ENCODE peak calls at places on chromosomes 12 and 14, in five cellular contexts. One of them, this sample, is unnamed.

GRCh38 chr14:54877015-54877702 is 25.5 kb downstream of the GCH1 start:
- DNase-seq in activated T-cell treated with anti-CD3 and anti-CD28 coated beads, Interleukin-2, amount 50 U/mL, for 4 hours: no peak
- DNase-seq in GM12891: no peak
- DNase-seq in activated naive CD4-positive, alpha-beta T cell treated with anti-CD3 and anti-CD28 coated beads, Interleukin-2, amount 50 U/mL, for 72 hours: no peak
- DNase-seq in non-pigmented ciliary epithelial cell: no peak
- DNase-seq in this sample: no peak

GRCh38 chr12:78442454-78442801 is 422.1 kb upstream of the SYT1 start:
- DNase-seq in activated T-cell treated with anti-CD3 and anti-CD28 coated beads, Interleukin-2, amount 50 U/mL, for 4 hours: no peak
- DNase-seq in GM12891: no peak
- DNase-seq in activated naive CD4-positive, alpha-beta T cell treated with anti-CD3 and anti-CD28 coated beads, Interleukin-2, amount 50 U/mL, for 72 hours: no peak
- DNase-seq in non-pigmented ciliary epithelial cell: no peak
- DNase-seq in this sample: no peak

GRCh38 chr14:63996575-63997220 is 143.9 kb downstream of the SYNE2 start:
- DNase-seq in activated T-cell treated with anti-CD3 and anti-CD28 coated beads, Interleukin-2, amount 50 U/mL, for 4 hours: no peak
- DNase-seq in GM12891: no peak
- DNase-seq in activated naive CD4-positive, alpha-beta T cell treated with anti-CD3 and anti-CD28 coated beads, Interleukin-2, amount 50 U/mL, for 72 hours: no peak
- DNase-seq in non-pigmented ciliary epithelial cell: no peak
- DNase-seq in this sample: no peak

GRCh38 chr12:108131657-108132126 is 2.6 kb downstream of the WSCD2 start:
- DNase-seq in activated T-cell treated with anti-CD3 and anti-CD28 coated beads, Interleukin-2, amount 50 U/mL, for 4 hours: no peak
- DNase-seq in GM12891: no peak
- DNase-seq in activated naive CD4-positive, alpha-beta T cell treated with anti-CD3 and anti-CD28 coated beads, Interleukin-2, amount 50 U/mL, for 72 hours: no peak
- DNase-seq in non-pigmented ciliary epithelial cell: no peak
- DNase-seq in this sample: no peak

GRCh38 chr12:50188280-50188781 is 21.2 kb upstream of the CERS5 start:
- DNase-seq in activated T-cell treated with anti-CD3 and anti-CD28 coated beads, Interleukin-2, amount 50 U/mL, for 4 hours: no peak
- DNase-seq in GM12891: no peak
- DNase-seq in activated naive CD4-positive, alpha-beta T cell treated with anti-CD3 and anti-CD28 coated beads, Interleukin-2, amount 50 U/mL, for 72 hours: no peak
- DNase-seq in non-pigmented ciliary epithelial cell: no peak
- DNase-seq in this sample: no peak

GRCh38 chr12:67086116-67086515 is 183.0 kb upstream of the CAND1 start:
- DNase-seq in activated T-cell treated with anti-CD3 and anti-CD28 coated beads, Interleukin-2, amount 50 U/mL, for 4 hours: no peak
- DNase-seq in GM12891: no peak
- DNase-seq in activated naive CD4-positive, alpha-beta T cell treated with anti-CD3 and anti-CD28 coated beads, Interleukin-2, amount 50 U/mL, for 72 hours: no peak
- DNase-seq in non-pigmented ciliary epithelial cell: no peak
- DNase-seq in this sample: no peak

GRCh38 chr12:45675534-45675933 is 54.0 kb upstream of the ARID2 start:
- DNase-seq in activated T-cell treated with anti-CD3 and anti-CD28 coated beads, Interleukin-2, amount 50 U/mL, for 4 hours: no peak
- DNase-seq in GM12891: no peak
- DNase-seq in activated naive CD4-positive, alpha-beta T cell treated with anti-CD3 and anti-CD28 coated beads, Interleukin-2, amount 50 U/mL, for 72 hours: no peak
- DNase-seq in non-pigmented ciliary epithelial cell: no peak
- DNase-seq in this sample: no peak

GRCh38 chr12:44379827-44380226 is 496.3 kb downstream of the NELL2 start:
- DNase-seq in activated T-cell treated with anti-CD3 and anti-CD28 coated beads, Interleukin-2, amount 50 U/mL, for 4 hours: no peak
- DNase-seq in GM12891: no peak
- DNase-seq in activated naive CD4-positive, alpha-beta T cell treated with anti-CD3 and anti-CD28 coated beads, Interleukin-2, amount 50 U/mL, for 72 hours: no peak
- DNase-seq in non-pigmented ciliary epithelial cell: no peak
- DNase-seq in this sample: no peak

GRCh38 chr12:96093543-96094196 is 58.3 kb upstream of the LTA4H start:
- DNase-seq in activated T-cell treated with anti-CD3 and anti-CD28 coated beads, Interleukin-2, amount 50 U/mL, for 4 hours: no peak
- DNase-seq in GM12891: no peak
- DNase-seq in activated naive CD4-positive, alpha-beta T cell treated with anti-CD3 and anti-CD28 coated beads, Interleukin-2, amount 50 U/mL, for 72 hours: no peak
- DNase-seq in non-pigmented ciliary epithelial cell: no peak
- DNase-seq in this sample: no peak

GRCh38 chr12:104243551-104243950 is 28.0 kb downstream of the TXNRD1 start:
- DNase-seq in activated T-cell treated with anti-CD3 and anti-CD28 coated beads, Interleukin-2, amount 50 U/mL, for 4 hours: no peak
- DNase-seq in GM12891: no peak
- DNase-seq in activated naive CD4-positive, alpha-beta T cell treated with anti-CD3 and anti-CD28 coated beads, Interleukin-2, amount 50 U/mL, for 72 hours: no peak
- DNase-seq in non-pigmented ciliary epithelial cell: no peak
- DNase-seq in this sample: no peak

GRCh38 chr14:104750658-104751057 is 2.3 kb upstream of the SIVA1 start:
- DNase-seq in activated T-cell treated with anti-CD3 and anti-CD28 coated beads, Interleukin-2, amount 50 U/mL, for 4 hours: no peak
- DNase-seq in GM12891: no peak
- DNase-seq in activated naive CD4-positive, alpha-beta T cell treated with anti-CD3 and anti-CD28 coated beads, Interleukin-2, amount 50 U/mL, for 72 hours: no peak
- DNase-seq in non-pigmented ciliary epithelial cell: no peak
- DNase-seq in this sample: no peak

GRCh38 chr14:102164241-102164641 is 24.5 kb downstream of the WDR20 start:
- DNase-seq in activated T-cell treated with anti-CD3 and anti-CD28 coated beads, Interleukin-2, amount 50 U/mL, for 4 hours: no peak
- DNase-seq in GM12891: no peak
- DNase-seq in activated naive CD4-positive, alpha-beta T cell treated with anti-CD3 and anti-CD28 coated beads, Interleukin-2, amount 50 U/mL, for 72 hours: no peak
- DNase-seq in non-pigmented ciliary epithelial cell: no peak
- DNase-seq in this sample: no peak

GRCh38 chr12:16385779-16386646 is 38.6 kb downstream of the MGST1 start:
- DNase-seq in activated T-cell treated with anti-CD3 and anti-CD28 coated beads, Interleukin-2, amount 50 U/mL, for 4 hours: no peak
- DNase-seq in GM12891: peak; percentile 1
- DNase-seq in activated naive CD4-positive, alpha-beta T cell treated with anti-CD3 and anti-CD28 coated beads, Interleukin-2, amount 50 U/mL, for 72 hours: no peak
- DNase-seq in non-pigmented ciliary epithelial cell: peak; percentile 34
- DNase-seq in this sample: no peak

GRCh38 chr14:29227631-29228030 is 461.0 kb downstream of the FOXG1 start:
- DNase-seq in activated T-cell treated with anti-CD3 and anti-CD28 coated beads, Interleukin-2, amount 50 U/mL, for 4 hours: no peak
- DNase-seq in GM12891: no peak
- DNase-seq in activated naive CD4-positive, alpha-beta T cell treated with anti-CD3 and anti-CD28 coated beads, Interleukin-2, amount 50 U/mL, for 72 hours: no peak
- DNase-seq in non-pigmented ciliary epithelial cell: no peak
- DNase-seq in this sample: no peak

GRCh38 chr12:100799770-100800169 is 5.2 kb downstream of the ANO4 start:
- DNase-seq in activated T-cell treated with anti-CD3 and anti-CD28 coated beads, Interleukin-2, amount 50 U/mL, for 4 hours: no peak
- DNase-seq in GM12891: no peak
- DNase-seq in activated naive CD4-positive, alpha-beta T cell treated with anti-CD3 and anti-CD28 coated beads, Interleukin-2, amount 50 U/mL, for 72 hours: no peak
- DNase-seq in non-pigmented ciliary epithelial cell: no peak
- DNase-seq in this sample: no peak

GRCh38 chr12:124361996-124362395 is 67.1 kb downstream of the RFLNA start:
- DNase-seq in activated T-cell treated with anti-CD3 and anti-CD28 coated beads, Interleukin-2, amount 50 U/mL, for 4 hours: no peak
- DNase-seq in GM12891: no peak
- DNase-seq in activated naive CD4-positive, alpha-beta T cell treated with anti-CD3 and anti-CD28 coated beads, Interleukin-2, amount 50 U/mL, for 72 hours: no peak
- DNase-seq in non-pigmented ciliary epithelial cell: no peak
- DNase-seq in this sample: no peak

GRCh38 chr12:89829434-89829975 is 120.9 kb upstream of the ATP2B1 start:
- DNase-seq in activated T-cell treated with anti-CD3 and anti-CD28 coated beads, Interleukin-2, amount 50 U/mL, for 4 hours: no peak
- DNase-seq in GM12891: no peak
- DNase-seq in activated naive CD4-positive, alpha-beta T cell treated with anti-CD3 and anti-CD28 coated beads, Interleukin-2, amount 50 U/mL, for 72 hours: no peak
- DNase-seq in non-pigmented ciliary epithelial cell: no peak
- DNase-seq in this sample: no peak

GRCh38 chr12:14716848-14717444 is 20.5 kb upstream of the GUCY2C start:
- DNase-seq in activated T-cell treated with anti-CD3 and anti-CD28 coated beads, Interleukin-2, amount 50 U/mL, for 4 hours: peak; percentile 27
- DNase-seq in GM12891: peak; percentile 14
- DNase-seq in activated naive CD4-positive, alpha-beta T cell treated with anti-CD3 and anti-CD28 coated beads, Interleukin-2, amount 50 U/mL, for 72 hours: no peak
- DNase-seq in non-pigmented ciliary epithelial cell: peak; percentile 3
- DNase-seq in this sample: no peak

GRCh38 chr12:126551882-126552281 is 1486.6 kb downstream of the AACS start:
- DNase-seq in activated T-cell treated with anti-CD3 and anti-CD28 coated beads, Interleukin-2, amount 50 U/mL, for 4 hours: no peak
- DNase-seq in GM12891: no peak
- DNase-seq in activated naive CD4-positive, alpha-beta T cell treated with anti-CD3 and anti-CD28 coated beads, Interleukin-2, amount 50 U/mL, for 72 hours: no peak
- DNase-seq in non-pigmented ciliary epithelial cell: no peak
- DNase-seq in this sample: no peak

GRCh38 chr12:67989184-67989965 is at the start of gene IFNG-AS1:
- DNase-seq in activated T-cell treated with anti-CD3 and anti-CD28 coated beads, Interleukin-2, amount 50 U/mL, for 4 hours: no peak
- DNase-seq in GM12891: no peak
- DNase-seq in activated naive CD4-positive, alpha-beta T cell treated with anti-CD3 and anti-CD28 coated beads, Interleukin-2, amount 50 U/mL, for 72 hours: no peak
- DNase-seq in non-pigmented ciliary epithelial cell: no peak
- DNase-seq in this sample: no peak

GRCh38 chr12:57888407-57889157 is 42.1 kb upstream of the CTDSP2 start:
- DNase-seq in activated T-cell treated with anti-CD3 and anti-CD28 coated beads, Interleukin-2, amount 50 U/mL, for 4 hours: peak; percentile 19
- DNase-seq in GM12891: no peak
- DNase-seq in activated naive CD4-positive, alpha-beta T cell treated with anti-CD3 and anti-CD28 coated beads, Interleukin-2, amount 50 U/mL, for 72 hours: no peak
- DNase-seq in non-pigmented ciliary epithelial cell: no peak
- DNase-seq in this sample: no peak

GRCh38 chr12:93128332-93128707 is 199.2 kb upstream of the EEA1 start:
- DNase-seq in activated T-cell treated with anti-CD3 and anti-CD28 coated beads, Interleukin-2, amount 50 U/mL, for 4 hours: no peak
- DNase-seq in GM12891: no peak
- DNase-seq in activated naive CD4-positive, alpha-beta T cell treated with anti-CD3 and anti-CD28 coated beads, Interleukin-2, amount 50 U/mL, for 72 hours: no peak
- DNase-seq in non-pigmented ciliary epithelial cell: no peak
- DNase-seq in this sample: no peak

GRCh38 chr14:64444984-64445845 is 20.1 kb upstream of the AKAP5 start:
- DNase-seq in activated T-cell treated with anti-CD3 and anti-CD28 coated beads, Interleukin-2, amount 50 U/mL, for 4 hours: peak; percentile 15
- DNase-seq in GM12891: peak; percentile 59
- DNase-seq in activated naive CD4-positive, alpha-beta T cell treated with anti-CD3 and anti-CD28 coated beads, Interleukin-2, amount 50 U/mL, for 72 hours: no peak
- DNase-seq in non-pigmented ciliary epithelial cell: peak; percentile 81
- DNase-seq in this sample: peak; percentile 64

GRCh38 chr12:115371711-115372110 is 687.7 kb upstream of the TBX3 start:
- DNase-seq in activated T-cell treated with anti-CD3 and anti-CD28 coated beads, Interleukin-2, amount 50 U/mL, for 4 hours: no peak
- DNase-seq in GM12891: no peak
- DNase-seq in activated naive CD4-positive, alpha-beta T cell treated with anti-CD3 and anti-CD28 coated beads, Interleukin-2, amount 50 U/mL, for 72 hours: no peak
- DNase-seq in non-pigmented ciliary epithelial cell: no peak
- DNase-seq in this sample: no peak

GRCh38 chr14:87000071-87000470 is 992.9 kb downstream of the GALC start:
- DNase-seq in activated T-cell treated with anti-CD3 and anti-CD28 coated beads, Interleukin-2, amount 50 U/mL, for 4 hours: no peak
- DNase-seq in GM12891: no peak
- DNase-seq in activated naive CD4-positive, alpha-beta T cell treated with anti-CD3 and anti-CD28 coated beads, Interleukin-2, amount 50 U/mL, for 72 hours: no peak
- DNase-seq in non-pigmented ciliary epithelial cell: no peak
- DNase-seq in this sample: no peak

GRCh38 chr14:72801381-72801812 is 92.5 kb downstream of the DPF3 start:
- DNase-seq in activated T-cell treated with anti-CD3 and anti-CD28 coated beads, Interleukin-2, amount 50 U/mL, for 4 hours: no peak
- DNase-seq in GM12891: no peak
- DNase-seq in activated naive CD4-positive, alpha-beta T cell treated with anti-CD3 and anti-CD28 coated beads, Interleukin-2, amount 50 U/mL, for 72 hours: no peak
- DNase-seq in non-pigmented ciliary epithelial cell: peak; percentile 96
- DNase-seq in this sample: no peak

GRCh38 chr12:130483616-130484180 is 146.0 kb downstream of the PIWIL1 start:
- DNase-seq in activated T-cell treated with anti-CD3 and anti-CD28 coated beads, Interleukin-2, amount 50 U/mL, for 4 hours: no peak
- DNase-seq in GM12891: no peak
- DNase-seq in activated naive CD4-positive, alpha-beta T cell treated with anti-CD3 and anti-CD28 coated beads, Interleukin-2, amount 50 U/mL, for 72 hours: no peak
- DNase-seq in non-pigmented ciliary epithelial cell: no peak
- DNase-seq in this sample: no peak

GRCh38 chr14:98229676-98230366 is 1042.2 kb downstream of the BCL11B start:
- DNase-seq in activated T-cell treated with anti-CD3 and anti-CD28 coated beads, Interleukin-2, amount 50 U/mL, for 4 hours: no peak
- DNase-seq in GM12891: no peak
- DNase-seq in activated naive CD4-positive, alpha-beta T cell treated with anti-CD3 and anti-CD28 coated beads, Interleukin-2, amount 50 U/mL, for 72 hours: no peak
- DNase-seq in non-pigmented ciliary epithelial cell: no peak
- DNase-seq in this sample: no peak

GRCh38 chr12:104670439-104671406 is 214.0 kb downstream of the CHST11 start:
- DNase-seq in activated T-cell treated with anti-CD3 and anti-CD28 coated beads, Interleukin-2, amount 50 U/mL, for 4 hours: no peak
- DNase-seq in GM12891: no peak
- DNase-seq in activated naive CD4-positive, alpha-beta T cell treated with anti-CD3 and anti-CD28 coated beads, Interleukin-2, amount 50 U/mL, for 72 hours: no peak
- DNase-seq in non-pigmented ciliary epithelial cell: no peak
- DNase-seq in this sample: no peak

GRCh38 chr12:47907851-47908454 is 3.2 kb upstream of the VDR start:
- DNase-seq in activated T-cell treated with anti-CD3 and anti-CD28 coated beads, Interleukin-2, amount 50 U/mL, for 4 hours: no peak
- DNase-seq in GM12891: no peak
- DNase-seq in activated naive CD4-positive, alpha-beta T cell treated with anti-CD3 and anti-CD28 coated beads, Interleukin-2, amount 50 U/mL, for 72 hours: no peak
- DNase-seq in non-pigmented ciliary epithelial cell: no peak
- DNase-seq in this sample: no peak

GRCh38 chr12:76247026-76247688 is 101.1 kb downstream of the BBS10 start:
- DNase-seq in activated T-cell treated with anti-CD3 and anti-CD28 coated beads, Interleukin-2, amount 50 U/mL, for 4 hours: no peak
- DNase-seq in GM12891: no peak
- DNase-seq in activated naive CD4-positive, alpha-beta T cell treated with anti-CD3 and anti-CD28 coated beads, Interleukin-2, amount 50 U/mL, for 72 hours: no peak
- DNase-seq in non-pigmented ciliary epithelial cell: no peak
- DNase-seq in this sample: no peak

GRCh38 chr14:100547633-100548294 is 39.5 kb downstream of the BEGAIN start:
- DNase-seq in activated T-cell treated with anti-CD3 and anti-CD28 coated beads, Interleukin-2, amount 50 U/mL, for 4 hours: no peak
- DNase-seq in GM12891: no peak
- DNase-seq in activated naive CD4-positive, alpha-beta T cell treated with anti-CD3 and anti-CD28 coated beads, Interleukin-2, amount 50 U/mL, for 72 hours: no peak
- DNase-seq in non-pigmented ciliary epithelial cell: no peak
- DNase-seq in this sample: no peak

GRCh38 chr12:78617683-78618082 is 246.9 kb upstream of the SYT1 start:
- DNase-seq in activated T-cell treated with anti-CD3 and anti-CD28 coated beads, Interleukin-2, amount 50 U/mL, for 4 hours: no peak
- DNase-seq in GM12891: no peak
- DNase-seq in activated naive CD4-positive, alpha-beta T cell treated with anti-CD3 and anti-CD28 coated beads, Interleukin-2, amount 50 U/mL, for 72 hours: no peak
- DNase-seq in non-pigmented ciliary epithelial cell: no peak
- DNase-seq in this sample: no peak

GRCh38 chr14:94345344-94346072 is 22.4 kb upstream of the SERPINA6 start:
- DNase-seq in activated T-cell treated with anti-CD3 and anti-CD28 coated beads, Interleukin-2, amount 50 U/mL, for 4 hours: no peak
- DNase-seq in GM12891: no peak
- DNase-seq in activated naive CD4-positive, alpha-beta T cell treated with anti-CD3 and anti-CD28 coated beads, Interleukin-2, amount 50 U/mL, for 72 hours: no peak
- DNase-seq in non-pigmented ciliary epithelial cell: peak; percentile 50
- DNase-seq in this sample: no peak

GRCh38 chr12:56115329-56115728 is 1.1 kb upstream of the RPL41 start:
- DNase-seq in activated T-cell treated with anti-CD3 and anti-CD28 coated beads, Interleukin-2, amount 50 U/mL, for 4 hours: no peak
- DNase-seq in GM12891: no peak
- DNase-seq in activated naive CD4-positive, alpha-beta T cell treated with anti-CD3 and anti-CD28 coated beads, Interleukin-2, amount 50 U/mL, for 72 hours: no peak
- DNase-seq in non-pigmented ciliary epithelial cell: no peak
- DNase-seq in this sample: no peak

GRCh38 chr12:76026643-76027063 is 4.9 kb downstream of the PHLDA1 start:
- DNase-seq in activated T-cell treated with anti-CD3 and anti-CD28 coated beads, Interleukin-2, amount 50 U/mL, for 4 hours: no peak
- DNase-seq in GM12891: no peak
- DNase-seq in activated naive CD4-positive, alpha-beta T cell treated with anti-CD3 and anti-CD28 coated beads, Interleukin-2, amount 50 U/mL, for 72 hours: no peak
- DNase-seq in non-pigmented ciliary epithelial cell: no peak
- DNase-seq in this sample: no peak